ENCODE peak calls at places on chromosome 6, in six cellular contexts. Y, V, M, N, O and K are unnamed samples. For H3K4me1, the result is how much of the 10 kb centered on the place peaks cover.

GRCh38 chr6:112503210-112503609 is 156.1 kb downstream of the RFPL4B start:
- DNase-seq in Y (peak), V (no peak), M (no peak), N (peak), O (no peak), K (peak)

GRCh38 chr6:110544472-110544871 is 68.1 kb upstream of the SLC22A16 start:
- DNase-seq in Y (no peak), V (no peak), M (no peak), N (no peak), O (no peak), K (no peak)

GRCh38 chr6:122563364-122564052 is 46.7 kb upstream of the PKIB start:
- DNase-seq in Y (peak), V (no peak), M (no peak), N (no peak), O (no peak), K (no peak)

GRCh38 chr6:129607581-129608186 is 102.3 kb downstream of the ARHGAP18 start:
- DNase-seq in Y (no peak), V (peak), M (no peak), N (no peak), O (no peak), K (no peak)

GRCh38 chr6:27894839-27895762 is 17.1 kb downstream of the OR2B2 start:
- DNase-seq in Y (peak), V (peak), M (peak), N (peak), O (peak), K (peak)

GRCh38 chr6:91717094-91717493 is 1130.2 kb upstream of the MAP3K7 start:
- DNase-seq in Y (no peak), V (no peak), M (no peak), N (no peak), O (no peak), K (no peak)

GRCh38 chr6:2378891-2379652 is 133.7 kb upstream of the GMDS start:
- DNase-seq in Y (no peak), V (peak), M (no peak), N (peak), O (peak), K (no peak)

GRCh38 chr6:7720346-7720745 is 5.6 kb upstream of the BMP6 start:
- DNase-seq in Y (no peak), V (no peak), M (no peak), N (no peak), O (no peak), K (no peak)

GRCh38 chr6:16669227-16669626 is 92.0 kb downstream of the ATXN1 start:
- DNase-seq in Y (no peak), V (peak), M (no peak), N (peak), O (no peak), K (no peak)

GRCh38 chr6:76174722-76175121 is 102.3 kb upstream of the IMPG1 start:
- DNase-seq in Y (no peak), V (no peak), M (no peak), N (no peak), O (no peak), K (no peak)

DNA sequence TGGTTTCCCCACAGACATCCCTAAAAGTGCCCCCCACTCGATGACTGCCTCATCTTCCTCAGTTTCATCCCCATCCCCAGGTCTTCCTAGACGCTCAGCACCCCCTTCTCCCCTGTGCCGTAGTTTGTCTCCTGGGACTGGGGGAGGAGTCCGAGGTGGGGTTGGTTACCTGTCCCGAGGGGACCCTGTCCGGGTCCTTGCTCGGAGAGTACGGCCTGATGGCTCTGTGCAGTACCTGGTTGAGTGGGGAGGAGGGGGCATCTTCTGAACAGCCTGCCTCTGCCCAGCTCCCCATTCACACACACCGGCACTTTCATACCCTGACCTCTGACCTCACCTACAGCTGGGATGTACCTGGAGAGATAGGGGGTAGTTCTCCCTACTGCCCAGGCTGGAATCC is 2.1 kb downstream of the CUTA start:
- DNase-seq in Y (no peak), V (no peak), M (no peak), N (no peak), O (no peak), K (no peak)
- H3K4me1 ChIP-seq in Y (under half), V (under half), M (under half), N (under half), O (under half), K (under half)

DNA sequence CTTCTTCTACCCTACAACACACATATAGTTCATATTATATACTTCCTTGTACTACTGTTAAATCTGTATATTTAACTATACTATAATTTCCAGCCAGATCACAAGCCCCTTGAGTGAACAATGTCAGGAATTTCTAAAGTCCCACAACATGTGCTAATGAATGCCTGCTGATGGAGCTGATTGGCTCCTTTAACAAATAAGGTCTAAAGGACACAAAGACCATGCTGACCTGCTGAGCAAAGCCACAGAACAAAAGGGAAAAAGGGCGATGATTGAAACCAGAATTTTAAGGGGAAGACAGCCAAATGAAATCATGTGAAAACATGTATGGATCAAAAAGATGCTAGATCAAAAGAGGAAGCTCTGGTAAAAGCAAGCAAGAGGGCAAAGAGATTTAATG is 105.6 kb downstream of the DCDC2 start:
- DNase-seq in Y (peak), V (no peak), M (no peak), N (no peak), O (no peak), K (peak)
- H2BK120ac ChIP-seq in Y (no peak), V (no peak), M (no peak), N (no peak), O (no peak), K (no peak)

GRCh38 chr6:31120151-31120915 is at the start of gene CDSN:
- DNase-seq in Y (no peak), V (no peak), M (no peak), N (no peak), O (no peak), K (no peak)
- H3K4me1 ChIP-seq in Y (under half), V (under half), M (under half), N (under half), O (under half), K (under half)

DNA sequence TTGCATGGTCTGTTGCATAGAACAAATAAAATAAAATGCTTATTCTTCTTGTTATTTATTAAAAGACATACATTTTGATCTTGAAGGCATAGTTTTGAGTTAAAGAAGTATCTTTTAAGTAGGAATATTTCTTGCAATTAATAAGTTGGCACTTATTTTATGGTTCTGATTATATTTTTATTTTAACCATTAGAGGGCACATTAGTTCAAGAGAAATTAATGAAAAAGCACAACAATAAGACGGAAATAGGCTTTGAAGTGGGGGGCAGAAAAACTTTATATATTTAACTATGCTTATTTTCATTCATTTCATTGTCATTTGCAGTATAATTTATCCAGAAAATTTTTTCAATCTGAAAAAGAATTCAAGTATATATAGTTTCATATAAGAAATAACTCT is 44.2 kb upstream of the MAP3K7 start:
- DNase-seq in Y (no peak), V (no peak), M (no peak), N (no peak), O (no peak), K (no peak)
- H2BK120ac ChIP-seq in Y (no peak), V (no peak), M (no peak), N (no peak), O (no peak), K (no peak)

GRCh38 chr6:88164061-88164460 is 2.1 kb downstream of the CNR1 start:
- DNase-seq in Y (no peak), V (no peak), M (no peak), N (no peak), O (no peak), K (no peak)

GRCh38 chr6:88165877-88166492 is at the start of gene CNR1:
- DNase-seq in Y (peak), V (no peak), M (peak), N (peak), O (peak), K (peak)

GRCh38 chr6:88165087-88165876 is 865 bp downstream of the CNR1 start:
- DNase-seq in Y (no peak), V (no peak), M (no peak), N (no peak), O (no peak), K (no peak)

GRCh38 chr6:88161921-88162320 is 4.2 kb downstream of the CNR1 start:
- DNase-seq in Y (no peak), V (no peak), M (no peak), N (no peak), O (no peak), K (no peak)

GRCh38 chr6:88163576-88163975 is 2.6 kb downstream of the CNR1 start:
- DNase-seq in Y (no peak), V (no peak), M (no peak), N (no peak), O (no peak), K (no peak)
- H3K4me1 ChIP-seq in Y (under half), V (under half), M (under half), N (under half), O (under half), K (under half)

DNA sequence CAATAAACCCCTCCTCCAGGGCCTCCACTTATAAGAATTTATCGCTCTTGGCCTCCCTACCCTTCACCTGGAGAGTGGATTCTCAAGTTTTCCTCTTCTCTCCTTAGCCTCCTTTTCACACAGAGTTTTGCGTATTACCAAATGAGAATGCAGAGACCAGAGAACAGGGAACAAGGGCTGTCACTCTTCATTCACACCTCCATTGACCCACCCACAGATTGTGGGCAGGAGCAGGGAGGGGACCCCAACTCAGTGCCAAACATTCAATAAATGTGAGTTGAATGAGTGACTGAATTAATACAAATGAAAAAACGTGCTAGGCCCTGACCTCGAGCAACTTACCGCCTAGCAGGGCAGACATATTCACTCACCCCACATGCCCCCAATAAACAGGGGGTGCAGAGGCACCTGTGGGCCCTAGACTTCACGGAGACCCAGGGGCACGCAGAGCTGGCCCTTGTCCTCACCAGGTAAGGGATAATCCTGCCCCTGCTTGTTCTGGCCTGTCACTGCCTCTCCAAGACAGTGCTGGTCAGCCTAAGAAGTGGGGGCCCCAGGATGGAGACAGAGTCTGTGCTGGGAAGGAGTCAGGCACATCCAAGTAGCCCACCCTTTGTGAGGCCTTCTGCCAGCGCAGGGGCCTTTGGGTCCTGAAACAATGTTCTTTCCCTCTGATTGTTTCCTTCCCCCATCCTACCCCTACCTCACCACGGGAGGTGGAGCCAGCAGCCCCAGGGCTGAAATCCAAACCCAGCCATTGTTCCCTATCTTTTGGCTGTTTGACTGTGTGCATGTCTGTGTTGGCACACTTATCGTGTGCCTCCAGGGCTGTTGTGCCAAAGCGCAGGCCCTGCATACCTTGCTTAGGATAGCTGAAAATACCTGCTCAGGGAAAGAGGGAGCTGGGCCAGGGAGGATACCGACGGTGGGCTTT is 8.4 kb upstream of the TJAP1 start:
- DNase-seq in Y (peak), V (no peak), M (peak), N (no peak), O (peak), K (no peak)
- H2BK120ac ChIP-seq in Y (no peak), V (no peak), M (no peak), N (no peak), O (no peak), K (peak)